ENCODE peak calls at places on chromosomes 3 and 15, in nine cellular contexts. X is anterior cingulate cortex, Q is AG10803, Y is IMR-90, H is left colon, M is GM06990, W is epithelial cell of proximal tubule, U is B cell, F is AG09319. J is an unnamed sample.

GRCh38 chr3:155391104-155391503 is 97.6 kb upstream of the STRIT1 start:
- DNase-seq in X (no peak), Q (peak; percentile 94), Y (peak; percentile 25), H (no peak), M (no peak), W (no peak), U (no peak), F (peak; percentile 72), J (no peak)

GRCh38 chr15:41935566-41936020 is 36.8 kb downstream of the EHD4 start:
- DNase-seq in X (no peak), Q (no peak), Y (no peak), H (no peak), M (no peak), W (no peak), U (no peak), F (no peak), J (no peak)

GRCh38 chr3:99896482-99896881 is 78.8 kb downstream of the CMSS1 start:
- DNase-seq in X (no peak), Q (no peak), Y (no peak), H (no peak), M (no peak), W (no peak), U (no peak), F (no peak), J (no peak)

GRCh38 chr3:2354702-2355101 is 256.0 kb downstream of the CNTN4 start:
- DNase-seq in X (no peak), Q (no peak), Y (no peak), H (no peak), M (no peak), W (peak; percentile 26), U (no peak), F (no peak), J (no peak)

GRCh38 chr3:60698117-60698516 is 553.1 kb downstream of the FHIT start:
- DNase-seq in X (no peak), Q (no peak), Y (no peak), H (no peak), M (no peak), W (no peak), U (no peak), F (no peak), J (no peak)

GRCh38 chr15:100252779-100253417 is 88.9 kb downstream of the ADAMTS17 start:
- DNase-seq in X (no peak), Q (no peak), Y (no peak), H (no peak), M (no peak), W (no peak), U (no peak), F (no peak), J (no peak)

GRCh38 chr3:29932662-29933316 is 651.9 kb downstream of the RBMS3 start:
- DNase-seq in X (no peak), Q (peak; percentile 1), Y (no peak), H (no peak), M (no peak), W (no peak), U (no peak), F (peak; percentile 49), J (no peak)

GRCh38 chr3:180036678-180037455 is at the start of gene PEX5L:
- DNase-seq in X (peak; percentile 49), Q (peak; percentile 19), Y (peak; percentile 15), H (no peak), M (peak; percentile 57), W (no peak), U (no peak), F (no peak), J (peak; percentile 31)

GRCh38 chr3:52684184-52684583 is 1.5 kb downstream of the PBRM1 start:
- DNase-seq in X (no peak), Q (no peak), Y (no peak), H (no peak), M (no peak), W (no peak), U (no peak), F (no peak), J (no peak)

GRCh38 chr15:85094685-85095084 is 113.0 kb downstream of the PDE8A start:
- DNase-seq in X (no peak), Q (peak; percentile 29), Y (peak; percentile 74), H (no peak), M (no peak), W (no peak), U (no peak), F (no peak), J (no peak)

GRCh38 chr3:65893631-65894030 is 145.1 kb downstream of the MAGI1 start:
- DNase-seq in X (no peak), Q (peak; percentile 25), Y (no peak), H (no peak), M (no peak), W (no peak), U (no peak), F (no peak), J (no peak)

GRCh38 chr3:50617096-50617791 is at the start of gene MAPKAPK3:
- DNase-seq in X (no peak), Q (no peak), Y (no peak), H (peak; percentile 61), M (no peak), W (no peak), U (peak; percentile 57), F (no peak), J (peak; percentile 40)

GRCh38 chr15:62337934-62338333 is 172.8 kb upstream of the C2CD4B start:
- DNase-seq in X (no peak), Q (no peak), Y (no peak), H (no peak), M (no peak), W (no peak), U (no peak), F (no peak), J (no peak)

GRCh38 chr3:72018339-72018984 is 233.5 kb upstream of the PROK2 start:
- DNase-seq in X (no peak), Q (peak; percentile 24), Y (peak; percentile 7), H (no peak), M (no peak), W (no peak), U (no peak), F (no peak), J (peak; percentile 7)

GRCh38 chr3:160564949-160565441 is 376 bp downstream of the KPNA4 start:
- DNase-seq in X (peak; percentile 73), Q (peak; percentile 63), Y (peak; percentile 51), H (peak; percentile 68), M (no peak), W (no peak), U (no peak), F (peak; percentile 28), J (peak; percentile 24)

GRCh38 chr3:190048831-190049541 is 71.7 kb downstream of the P3H2 start:
- DNase-seq in X (no peak), Q (peak; percentile 74), Y (peak; percentile 83), H (no peak), M (no peak), W (no peak), U (no peak), F (peak; percentile 38), J (no peak)

GRCh38 chr15:40354408-40355171 is 3.4 kb upstream of the DISP2 start:
- DNase-seq in X (no peak), Q (no peak), Y (peak; percentile 39), H (no peak), M (no peak), W (no peak), U (no peak), F (no peak), J (peak; percentile 74)

GRCh38 chr3:27985369-27986035 is 255.9 kb upstream of the CMC1 start:
- DNase-seq in X (no peak), Q (peak; percentile 64), Y (no peak), H (no peak), M (no peak), W (no peak), U (no peak), F (no peak), J (no peak)

J was measured in HuH-7.